ENCODE peak calls at places on chromosomes 16 and 17, in ten cellular contexts. M, I, L, R, Q, E, C, X, Z and H are unnamed samples.

GRCh38 chr16:81408409-81408950 is 36.1 kb upstream of the CMIP start:
- DNase-seq in M (no peak), I (no peak), L (no peak), R (no peak), Q (no peak), E (no peak), C (no peak), X (no peak), Z (no peak), H (no peak)

GRCh38 chr16:56950051-56950450 is 11.7 kb upstream of the CETP start:
- DNase-seq in M (no peak), I (no peak), L (no peak), R (no peak), Q (no peak), E (no peak), C (no peak), X (no peak), Z (no peak), H (no peak)

GRCh38 chr17:64236827-64237403 is 26.1 kb downstream of the TEX2 start:
- DNase-seq in M (no peak), I (no peak), L (no peak), R (no peak), Q (no peak), E (no peak), C (peak; percentile 59), X (no peak), Z (no peak), H (no peak)

GRCh38 chr17:39199673-39199985 is 454 bp upstream of the RPL19 start:
- DNase-seq in M (no peak), I (no peak), L (no peak), R (no peak), Q (no peak), E (no peak), C (no peak), X (no peak), Z (no peak), H (peak; percentile 43)

GRCh38 chr17:3474212-3474611 is 1.6 kb upstream of the ASPA start:
- DNase-seq in M (no peak), I (no peak), L (no peak), R (no peak), Q (no peak), E (no peak), C (no peak), X (no peak), Z (no peak), H (no peak)

GRCh38 chr17:81909966-81910839 is 996 bp downstream of the PCYT2 start:
- DNase-seq in M (no peak), I (no peak), L (no peak), R (no peak), Q (peak; percentile 34), E (peak; percentile 55), C (no peak), X (peak; percentile 53), Z (no peak), H (no peak)

GRCh38 chr16:23064642-23065041 is 84.6 kb downstream of the USP31 start:
- DNase-seq in M (no peak), I (no peak), L (no peak), R (no peak), Q (no peak), E (no peak), C (no peak), X (peak; percentile 89), Z (no peak), H (no peak)

GRCh38 chr16:31525113-31525512 is 2.6 kb upstream of the AHSP start:
- DNase-seq in M (no peak), I (no peak), L (no peak), R (no peak), Q (no peak), E (no peak), C (no peak), X (no peak), Z (no peak), H (no peak)

GRCh38 chr17:82317394-82318168 is at the start of gene CD7:
- DNase-seq in M (no peak), I (no peak), L (no peak), R (no peak), Q (no peak), E (no peak), C (no peak), X (no peak), Z (no peak), H (no peak)

GRCh38 chr17:70906808-70907207 is 737.5 kb downstream of the KCNJ2 start:
- DNase-seq in M (no peak), I (no peak), L (no peak), R (peak; percentile 18), Q (no peak), E (no peak), C (peak; percentile 7), X (peak; percentile 78), Z (no peak), H (peak; percentile 14)

GRCh38 chr17:36550491-36551417 is 6.0 kb downstream of the GGNBP2 start:
- DNase-seq in M (no peak), I (no peak), L (no peak), R (no peak), Q (peak; percentile 57), E (no peak), C (no peak), X (peak; percentile 15), Z (no peak), H (no peak)

GRCh38 chr17:76191891-76192290 is 48.4 kb downstream of the RNF157 start:
- DNase-seq in M (no peak), I (no peak), L (no peak), R (no peak), Q (peak; percentile 77), E (no peak), C (no peak), X (no peak), Z (no peak), H (no peak)

GRCh38 chr16:84720180-84720579 is 20.4 kb downstream of the USP10 start:
- DNase-seq in M (peak; percentile 53), I (no peak), L (no peak), R (no peak), Q (no peak), E (no peak), C (no peak), X (no peak), Z (no peak), H (no peak)

GRCh38 chr17:33023790-33024189 is 32.1 kb downstream of the SPACA3 start:
- DNase-seq in M (peak; percentile 11), I (no peak), L (no peak), R (no peak), Q (no peak), E (no peak), C (no peak), X (no peak), Z (no peak), H (no peak)

GRCh38 chr17:18947866-18948265 is 4.1 kb upstream of the SLC5A10 start:
- DNase-seq in M (no peak), I (no peak), L (no peak), R (no peak), Q (no peak), E (no peak), C (peak; percentile 28), X (no peak), Z (no peak), H (no peak)

GRCh38 chr16:64892843-64893242 is 229.0 kb downstream of the CDH11 start:
- DNase-seq in M (no peak), I (no peak), L (no peak), R (peak; percentile 51), Q (no peak), E (no peak), C (no peak), X (no peak), Z (no peak), H (peak; percentile 93)

GRCh38 chr16:68055395-68055794 is 29.8 kb upstream of the NFATC3 start:
- DNase-seq in M (no peak), I (no peak), L (no peak), R (no peak), Q (no peak), E (no peak), C (no peak), X (no peak), Z (no peak), H (no peak)

GRCh38 chr16:1154291-1154886 is 1.5 kb downstream of the CACNA1H start:
- DNase-seq in M (no peak), I (no peak), L (no peak), R (no peak), Q (no peak), E (peak; percentile 38), C (no peak), X (no peak), Z (no peak), H (no peak)

GRCh38 chr17:50668838-50669581 is 34.3 kb downstream of the ABCC3 start:
- DNase-seq in M (no peak), I (no peak), L (no peak), R (no peak), Q (no peak), E (no peak), C (peak; percentile 33), X (no peak), Z (no peak), H (no peak)

GRCh38 chr16:74748710-74749073 is 25.9 kb downstream of the FA2H start:
- DNase-seq in M (no peak), I (no peak), L (no peak), R (no peak), Q (no peak), E (no peak), C (peak; percentile 49), X (no peak), Z (no peak), H (no peak)

GRCh38 chr16:87642491-87642890 is 40.2 kb downstream of the JPH3 start:
- DNase-seq in M (no peak), I (no peak), L (no peak), R (no peak), Q (no peak), E (no peak), C (no peak), X (no peak), Z (no peak), H (no peak)

GRCh38 chr17:4733073-4733531 is 1.9 kb downstream of the MED11 start:
- DNase-seq in M (no peak), I (no peak), L (no peak), R (no peak), Q (peak; percentile 54), E (no peak), C (peak; percentile 31), X (peak; percentile 55), Z (no peak), H (peak; percentile 12)

GRCh38 chr17:64196626-64197025 is 66.4 kb downstream of the TEX2 start:
- DNase-seq in M (no peak), I (no peak), L (no peak), R (no peak), Q (no peak), E (no peak), C (no peak), X (no peak), Z (no peak), H (peak; percentile 64)

GRCh38 chr16:68251812-68252211 is 6.6 kb downstream of the PLA2G15 start:
- DNase-seq in M (no peak), I (no peak), L (no peak), R (no peak), Q (peak; percentile 92), E (no peak), C (no peak), X (no peak), Z (no peak), H (no peak)

GRCh38 chr16:82580293-82580900 is 46.4 kb upstream of the CDH13 start:
- DNase-seq in M (peak; percentile 55), I (peak; percentile 19), L (no peak), R (no peak), Q (peak; percentile 7), E (no peak), C (peak; percentile 41), X (peak; percentile 19), Z (no peak), H (peak; percentile 49)

GRCh38 chr17:58200024-58200633 is 7.6 kb downstream of the EPX start:
- DNase-seq in M (peak; percentile 91), I (no peak), L (no peak), R (no peak), Q (peak; percentile 48), E (peak; percentile 69), C (peak; percentile 89), X (peak; percentile 75), Z (no peak), H (peak; percentile 73)

GRCh38 chr16:11149011-11149616 is 106.9 kb downstream of the SOCS1 start:
- DNase-seq in M (no peak), I (no peak), L (no peak), R (no peak), Q (no peak), E (no peak), C (no peak), X (peak; percentile 16), Z (no peak), H (no peak)

GRCh38 chr17:64259922-64260321 is 3.1 kb downstream of the TEX2 start:
- DNase-seq in M (no peak), I (no peak), L (no peak), R (no peak), Q (no peak), E (no peak), C (no peak), X (no peak), Z (no peak), H (peak; percentile 84)